ENCODE peak calls at places on chromosome 17, in seven cellular contexts. T, L, A, X, S, H and F are unnamed samples.

GRCh38 chr17:81470270-81470943 is 42.2 kb downstream of the ACTG1 start:
- DNase-seq in L (no peak), X (no peak), A (no peak), T (no peak), S (no peak), H (no peak), F (no peak)

GRCh38 chr17:75277664-75278071 is 6.6 kb upstream of the MIF4GD start:
- DNase-seq in X (no peak), T (no peak), H (peak; percentile 25), S (no peak), A (no peak), L (peak; percentile 58), F (peak; percentile 47)

GRCh38 chr17:3926860-3927627 is 10.8 kb upstream of the P2RX1 start:
- DNase-seq in X (no peak), L (peak; percentile 61), T (no peak), S (no peak), H (no peak), A (no peak), F (no peak)

GRCh38 chr17:8740486-8740885 is 4.2 kb downstream of the CCDC42 start:
- DNase-seq in A (no peak), T (no peak), L (no peak), S (no peak), X (peak; percentile 36), H (no peak), F (no peak)

GRCh38 chr17:31489295-31490018 is 98.0 kb downstream of the RAB11FIP4 start:
- DNase-seq in X (peak; percentile 62), H (no peak), A (peak; percentile 92), T (no peak), L (no peak), S (no peak), F (no peak)

GRCh38 chr17:50148226-50149098 is 2.0 kb downstream of the PPP1R9B start:
- DNase-seq in L (peak; percentile 80), S (no peak), A (peak; percentile 86), X (peak; percentile 54), T (no peak), H (peak; percentile 94), F (no peak)

GRCh38 chr17:27466376-27466747 is 10.1 kb downstream of the KSR1 start:
- DNase-seq in H (no peak), L (no peak), X (no peak), S (no peak), T (no peak), A (no peak), F (no peak)

GRCh38 chr17:13619462-13619861 is 17.7 kb upstream of the HS3ST3A1 start:
- DNase-seq in L (no peak), A (no peak), S (no peak), T (no peak), X (no peak), H (no peak), F (no peak)

GRCh38 chr17:46908352-46908751 is 14.6 kb upstream of the GOSR2 start:
- DNase-seq in H (no peak), A (no peak), S (no peak), X (no peak), L (no peak), T (no peak), F (no peak)

GRCh38 chr17:62950067-62950466 is 16.0 kb upstream of the TANC2 start:
- DNase-seq in H (peak; percentile 69), A (no peak), S (peak; percentile 45), X (no peak), L (peak; percentile 37), T (peak; percentile 76), F (peak; percentile 53)

GRCh38 chr17:21119247-21119944 is 7.4 kb upstream of the DHRS7B start:
- DNase-seq in A (peak; percentile 55), X (peak; percentile 73), L (peak; percentile 73), S (peak; percentile 52), T (no peak), H (peak; percentile 74), F (peak; percentile 53)

GRCh38 chr17:37461668-37462067 is 28.0 kb upstream of the DUSP14 start:
- DNase-seq in L (no peak), A (no peak), T (no peak), H (no peak), X (no peak), S (no peak), F (no peak)

GRCh38 chr17:28896884-28897768 is at the start of gene FLOT2:
- DNase-seq in S (no peak), X (peak; percentile 90), A (peak; percentile 60), H (peak; percentile 96), L (peak; percentile 63), T (no peak), F (peak; percentile 13)

GRCh38 chr17:78769200-78769773 is 12.8 kb downstream of the CYTH1 start:
- DNase-seq in L (no peak), H (no peak), T (no peak), S (no peak), X (no peak), A (no peak), F (no peak)

GRCh38 chr17:78929908-78930775 is 5.0 kb upstream of the TIMP2 start:
- DNase-seq in A (no peak), H (no peak), T (no peak), X (no peak), S (no peak), L (peak; percentile 58), F (no peak)

GRCh38 chr17:37219876-37220608 is 155.7 kb upstream of the C17orf78 start:
- DNase-seq in T (no peak), L (no peak), S (no peak), X (peak; percentile 28), A (no peak), H (no peak), F (no peak)

GRCh38 chr17:49425004-49425286 is 10.3 kb upstream of the PHB1 start:
- DNase-seq in T (no peak), X (no peak), S (no peak), A (no peak), H (no peak), L (no peak), F (no peak)

GRCh38 chr17:43389022-43389947 is 9.5 kb upstream of the ARL4D start:
- DNase-seq in S (peak; percentile 80), H (peak; percentile 79), X (peak; percentile 81), L (peak; percentile 87), A (peak; percentile 73), T (peak; percentile 52), F (peak; percentile 82)

GRCh38 chr17:1800240-1800639 is 29.5 kb downstream of the SMYD4 start:
- DNase-seq in T (no peak), S (no peak), L (no peak), A (no peak), X (no peak), H (no peak), F (no peak)

GRCh38 chr17:80374039-80374731 is 40.8 kb upstream of the ENDOV start:
- DNase-seq in A (no peak), L (no peak), X (no peak), H (no peak), T (no peak), S (no peak), F (no peak)

GRCh38 chr17:2025622-2026309 is 632 bp upstream of the RTN4RL1 start:
- DNase-seq in T (no peak), L (peak; percentile 73), S (peak; percentile 54), H (peak; percentile 82), A (peak; percentile 72), X (peak; percentile 74), F (peak; percentile 43)

GRCh38 chr17:57544834-57545463 is 200.2 kb downstream of the CCDC182 start:
- DNase-seq in S (no peak), T (no peak), L (no peak), H (no peak), X (no peak), A (no peak), F (no peak)
- H3K4me3 ChIP-seq in S (no peak overlapping the region), T (no peak overlapping the region), L (no peak overlapping the region), H (no peak overlapping the region), X (no peak overlapping the region), A (no peak overlapping the region), F (no peak overlapping the region)

GRCh38 chr17:60901222-60901621 is 223.6 kb downstream of the BCAS3 start:
- DNase-seq in H (peak; percentile 15), X (no peak), L (no peak), S (no peak), A (no peak), T (no peak), F (no peak)
- TF ChIP-seq CTCF in H (no peak), X (no peak), L (no peak), S (peak; percentile 1), A (no peak), T (no peak), F (no peak)

GRCh38 chr17:39706921-39707337 is 7.1 kb downstream of the ERBB2 start:
- DNase-seq in A (no peak), T (no peak), H (no peak), S (no peak), X (no peak), L (peak; percentile 75), F (no peak)
- H3K4me3 ChIP-seq in A (no peak overlapping the region), T (no peak overlapping the region), H (no peak overlapping the region), S (no peak overlapping the region), X (no peak overlapping the region), L (no peak overlapping the region), F (no peak overlapping the region)

DNA sequence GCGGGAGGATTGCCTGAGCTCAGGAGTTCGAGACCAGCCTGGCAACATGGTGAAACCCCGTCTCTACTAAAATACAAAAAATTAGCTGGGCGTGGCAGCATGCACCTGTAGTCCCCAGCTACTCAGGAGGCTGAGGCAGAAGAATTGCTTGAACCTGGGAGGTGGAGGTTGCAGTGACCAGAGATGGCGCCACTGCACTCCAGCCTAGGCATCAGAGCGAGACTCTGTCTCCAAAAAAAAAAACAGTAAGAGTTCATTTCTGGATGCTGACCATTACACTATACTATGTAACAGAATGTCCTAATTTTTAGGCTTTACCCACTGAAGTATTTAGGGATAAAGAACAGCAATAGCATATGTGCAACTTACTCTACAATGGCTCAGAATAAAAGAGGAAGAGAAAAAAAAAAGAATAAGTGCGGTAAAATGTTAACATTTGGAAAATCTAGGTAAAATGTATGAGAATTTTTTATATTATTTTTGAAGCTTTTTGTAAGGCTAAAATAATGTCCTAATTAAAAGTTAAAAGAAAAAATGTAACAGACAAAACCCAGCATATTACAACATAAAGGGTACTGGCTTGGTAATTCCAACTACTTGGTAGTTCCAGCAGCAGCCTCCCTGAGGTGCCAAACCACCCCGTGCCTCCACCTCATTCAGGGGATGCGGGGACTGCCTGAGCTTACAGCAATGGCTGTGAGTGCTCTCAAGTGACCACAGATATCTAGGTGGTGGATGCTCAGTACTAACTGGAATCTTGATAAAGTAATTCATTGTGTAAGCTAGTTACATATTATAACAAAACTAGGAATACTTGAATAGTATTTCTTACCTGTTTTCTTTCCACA is 10.9 kb downstream of the COPS3 start:
- DNase-seq in A (no peak), H (peak; percentile 11), X (peak; percentile 13), L (no peak), T (no peak), S (no peak), F (no peak)
- TF ChIP-seq CTCF in A (no peak), H (peak; percentile 33), X (peak; percentile 60), L (no peak), T (peak; percentile 34), S (peak; percentile 58), F (peak; percentile 42)

GRCh38 chr17:40179923-40180659 is 2.8 kb downstream of the RAPGEFL1 start:
- DNase-seq in L (no peak), X (no peak), T (no peak), H (peak; percentile 65), A (no peak), S (peak; percentile 63), F (peak; percentile 75)
- H3K4me3 ChIP-seq in L (no peak overlapping the region), X (no peak overlapping the region), T (no peak overlapping the region), H (peak overlapping the region; percentile 70), A (no peak overlapping the region), S (no peak overlapping the region), F (no peak overlapping the region)